ENCODE peak calls at places on chromosomes 4 and X, in nine cellular contexts. J is NCI-H748 treated with DMSO at 0.1 percent for 48 hours; N is spleen; A is neuronal stem cell; V is activated CD8-positive, alpha-beta memory T cell treated with anti-CD3 and anti-CD28 coated beads for 48 hours; Q is putamen; K is T-helper 2 cell; P is AG08395; F is NCI-H2107. Z is an unnamed sample.

GRCh38 chr4:121952290-121952689 is 430 bp upstream of the TRPC3 start:
- DNase-seq in J (no peak), N (no peak), A (no peak), V (no peak), Q (no peak), K (no peak), P (no peak), F (no peak), Z (no peak)

GRCh38 chrX:153517941-153518834 is 746 bp downstream of the ATP2B3 start:
- DNase-seq in J (no peak), N (no peak), A (no peak), V (no peak), Q (no peak), K (no peak), P (no peak), F (no peak), Z (no peak)

GRCh38 chr4:72383439-72383838 is 185.6 kb downstream of the ADAMTS3 start:
- DNase-seq in J (no peak), N (no peak), A (no peak), V (no peak), Q (no peak), K (no peak), P (no peak), F (no peak), Z (no peak)

GRCh38 chrX:16786791-16787735 is 797 bp downstream of the TXLNG start:
- DNase-seq in J (no peak), N (peak), A (no peak), V (peak), Q (no peak), K (peak), P (no peak), F (peak), Z (peak)

GRCh38 chrX:44872319-44872816 is 620 bp upstream of the KDM6A start:
- DNase-seq in J (no peak), N (peak), A (no peak), V (no peak), Q (peak), K (no peak), P (peak), F (no peak), Z (peak)

GRCh38 chr4:142285222-142285583 is 560.9 kb downstream of the INPP4B start:
- DNase-seq in J (no peak), N (no peak), A (no peak), V (no peak), Q (no peak), K (no peak), P (no peak), F (no peak), Z (no peak)

GRCh38 chrX:113929004-113929403 is 654.9 kb upstream of the HTR2C start:
- DNase-seq in J (no peak), N (no peak), A (peak), V (no peak), Q (no peak), K (no peak), P (peak), F (peak), Z (no peak)

GRCh38 chrX:102651968-102652744 is 873 bp downstream of the GPRASP1 start:
- DNase-seq in J (peak), N (no peak), A (no peak), V (no peak), Q (peak), K (peak), P (peak), F (no peak), Z (no peak)

GRCh38 chr4:121428721-121429120 is 47.9 kb upstream of the QRFPR start:
- DNase-seq in J (no peak), N (no peak), A (no peak), V (no peak), Q (no peak), K (no peak), P (no peak), F (no peak), Z (no peak)

GRCh38 chr4:34181891-34182290 is 2062.4 kb downstream of the ARAP2 start:
- DNase-seq in J (no peak), N (no peak), A (no peak), V (no peak), Q (no peak), K (no peak), P (no peak), F (no peak), Z (no peak)

GRCh38 chrX:153792368-153792767 is 1.8 kb downstream of the IDH3G start:
- DNase-seq in J (no peak), N (no peak), A (no peak), V (no peak), Q (no peak), K (no peak), P (no peak), F (no peak), Z (no peak)

GRCh38 chrX:40734956-40735317 is 405 bp downstream of the MED14 start:
- DNase-seq in J (no peak), N (no peak), A (no peak), V (peak), Q (no peak), K (no peak), P (no peak), F (no peak), Z (no peak)

GRCh38 chrX:46935295-46935694 is 23.1 kb downstream of the JADE3 start:
- DNase-seq in J (no peak), N (no peak), A (no peak), V (no peak), Q (no peak), K (no peak), P (no peak), F (no peak), Z (no peak)

GRCh38 chr4:182113774-182114173 is 129.4 kb upstream of the TENM3 start:
- DNase-seq in J (no peak), N (no peak), A (no peak), V (no peak), Q (no peak), K (no peak), P (peak), F (no peak), Z (no peak)

GRCh38 chrX:142036111-142036510 is 132.4 kb downstream of the MAGEC1 start:
- DNase-seq in J (no peak), N (no peak), A (no peak), V (no peak), Q (no peak), K (no peak), P (no peak), F (no peak), Z (no peak)

GRCh38 chr4:2267841-2268240 is 5.9 kb upstream of the MXD4 start:
- DNase-seq in J (no peak), N (no peak), A (no peak), V (no peak), Q (no peak), K (no peak), P (no peak), F (no peak), Z (no peak)

GRCh38 chr4:150072906-150073714 is 5.1 kb upstream of the DCLK2 start:
- DNase-seq in J (no peak), N (no peak), A (no peak), V (no peak), Q (peak), K (no peak), P (peak), F (no peak), Z (peak)

GRCh38 chr4:100581337-100581736 is 63.5 kb upstream of the EMCN start:
- DNase-seq in J (no peak), N (no peak), A (no peak), V (no peak), Q (no peak), K (no peak), P (no peak), F (no peak), Z (no peak)

GRCh38 chr4:74370912-74371311 is 6.0 kb downstream of the EREG start:
- DNase-seq in J (no peak), N (no peak), A (peak), V (no peak), Q (no peak), K (no peak), P (peak), F (no peak), Z (peak)

GRCh38 chrX:139972113-139972512 is 6.8 kb upstream of the CXorf66 start:
- DNase-seq in J (no peak), N (no peak), A (no peak), V (no peak), Q (no peak), K (no peak), P (no peak), F (no peak), Z (no peak)

GRCh38 chr4:56979674-56980073 is 978 bp downstream of the POLR2B start:
- DNase-seq in J (no peak), N (no peak), A (no peak), V (no peak), Q (no peak), K (peak), P (no peak), F (no peak), Z (no peak)

GRCh38 chr4:88320174-88320779 is 35.9 kb upstream of the PPM1K start:
- DNase-seq in J (no peak), N (no peak), A (no peak), V (no peak), Q (no peak), K (no peak), P (no peak), F (no peak), Z (no peak)

GRCh38 chr4:92551616-92552015 is 247.8 kb downstream of the GRID2 start:
- DNase-seq in J (no peak), N (no peak), A (no peak), V (no peak), Q (no peak), K (no peak), P (no peak), F (no peak), Z (no peak)

GRCh38 chr4:109496875-109497274 is 63.2 kb upstream of the MCUB start:
- DNase-seq in J (no peak), N (no peak), A (no peak), V (no peak), Q (no peak), K (no peak), P (no peak), F (no peak), Z (no peak)